ENCODE peak calls at places on chromosomes 4 and X, in six cellular contexts. Q is left cardiac atrium; W is AG04449; R is activated naive CD8-positive, alpha-beta T cell treated with anti-CD3 and anti-CD28 coated beads, Interleukin-2, amount 50 U/mL, for 24 hours; E is A549; Y is fibroblast of pulmonary artery. F is an unnamed sample.

GRCh38 chr4:130210871-130211270 is 1114.9 kb downstream of the C4orf33 start:
- DNase-seq in Q (no peak), W (peak; percentile 78), R (no peak), E (no peak), Y (peak; percentile 76), F (no peak)

GRCh38 chrX:106997611-106998010 is 2.4 kb downstream of the MORC4 start:
- DNase-seq in Q (no peak), W (no peak), R (no peak), E (no peak), Y (no peak), F (no peak)

GRCh38 chrX:146907391-146908240 is 93.1 kb upstream of the CXorf51A start:
- DNase-seq in Q (no peak), W (no peak), R (no peak), E (no peak), Y (no peak), F (no peak)

GRCh38 chr4:54657556-54658313 is at the start of gene KIT:
- DNase-seq in Q (peak; percentile 60), W (no peak), R (peak; percentile 27), E (no peak), Y (peak; percentile 15), F (no peak)

GRCh38 chr4:126023946-126024345 is 709.2 kb downstream of the FAT4 start:
- DNase-seq in Q (no peak), W (no peak), R (no peak), E (no peak), Y (peak; percentile 22), F (no peak)

GRCh38 chr4:92236907-92237306 is 66.9 kb upstream of the GRID2 start:
- DNase-seq in Q (no peak), W (no peak), R (no peak), E (no peak), Y (peak; percentile 65), F (no peak)

GRCh38 chr4:63211377-63211776 is 1197.9 kb downstream of the TECRL start:
- DNase-seq in Q (no peak), W (no peak), R (no peak), E (no peak), Y (no peak), F (no peak)

GRCh38 chr4:102503831-102504786 is 3.0 kb downstream of the NFKB1 start:
- DNase-seq in Q (no peak), W (no peak), R (no peak), E (no peak), Y (no peak), F (no peak)

GRCh38 chr4:128715616-128716015 is 93.9 kb upstream of the JADE1 start:
- DNase-seq in Q (no peak), W (peak; percentile 45), R (no peak), E (no peak), Y (peak; percentile 30), F (no peak)